ENCODE peak calls at places on chromosomes 2 and 18, in five cellular contexts. One of them, this sample, is unnamed.

GRCh38 chr2:27308359-27308875 is at the start of gene UCN:
- DNase-seq in GM12878: no peak
- DNase-seq in A549: no peak
- DNase-seq in IMR-90: peak; percentile 34
- DNase-seq in K562: no peak
- DNase-seq in this sample: peak; percentile 82

GRCh38 chr2:72132981-72133720 is 14.5 kb downstream of the CYP26B1 start:
- DNase-seq in GM12878: no peak
- DNase-seq in K562: no peak
- DNase-seq in A549: no peak
- DNase-seq in IMR-90: no peak
- DNase-seq in this sample: peak; percentile 15

GRCh38 chr18:71221405-71221804 is 932.6 kb downstream of the SOCS6 start:
- DNase-seq in A549: no peak
- DNase-seq in IMR-90: no peak
- DNase-seq in GM12878: no peak
- DNase-seq in K562: no peak
- DNase-seq in this sample: no peak

GRCh38 chr2:7191927-7192326 is 274.7 kb downstream of the RNF144A start:
- DNase-seq in K562: no peak
- DNase-seq in GM12878: no peak
- DNase-seq in A549: peak; percentile 57
- DNase-seq in IMR-90: peak; percentile 62
- DNase-seq in this sample: no peak

GRCh38 chr18:63570721-63571120 is 16.4 kb upstream of the SERPINB13 start:
- DNase-seq in IMR-90: no peak
- DNase-seq in A549: no peak
- DNase-seq in GM12878: no peak
- DNase-seq in K562: no peak
- DNase-seq in this sample: no peak

GRCh38 chr2:186570587-186570986 is 19.3 kb upstream of the ITGAV start:
- DNase-seq in IMR-90: peak; percentile 60
- DNase-seq in K562: no peak
- DNase-seq in A549: peak; percentile 70
- DNase-seq in GM12878: no peak
- DNase-seq in this sample: no peak

GRCh38 chr18:46073474-46074331 is 1.6 kb upstream of the PSTPIP2 start:
- DNase-seq in K562: peak; percentile 30
- DNase-seq in A549: peak; percentile 55
- DNase-seq in GM12878: no peak
- DNase-seq in IMR-90: peak; percentile 69
- DNase-seq in this sample: peak; percentile 57

GRCh38 chr2:18253686-18254197 is 306.7 kb downstream of the RDH14 start:
- DNase-seq in K562: no peak
- DNase-seq in A549: no peak
- DNase-seq in IMR-90: no peak
- DNase-seq in GM12878: no peak
- DNase-seq in this sample: no peak

GRCh38 chr2:129758461-129759185 is 220.8 kb upstream of the RAB6C start:
- DNase-seq in IMR-90: no peak
- DNase-seq in A549: no peak
- DNase-seq in GM12878: no peak
- DNase-seq in K562: no peak
- DNase-seq in this sample: peak; percentile 52

GRCh38 chr2:26670171-26670570 is 22.4 kb upstream of the KCNK3 start:
- DNase-seq in A549: no peak
- DNase-seq in IMR-90: peak; percentile 56
- DNase-seq in GM12878: no peak
- DNase-seq in K562: no peak
- DNase-seq in this sample: no peak

GRCh38 chr18:830315-830901 is 18.4 kb upstream of the YES1 start:
- DNase-seq in IMR-90: peak; percentile 67
- DNase-seq in A549: no peak
- DNase-seq in GM12878: no peak
- DNase-seq in K562: peak; percentile 55
- DNase-seq in this sample: no peak

GRCh38 chr2:178230396-178230795 is 36.1 kb downstream of the OSBPL6 start:
- DNase-seq in IMR-90: no peak
- DNase-seq in A549: no peak
- DNase-seq in GM12878: no peak
- DNase-seq in K562: no peak
- DNase-seq in this sample: no peak

GRCh38 chr18:36772339-36772738 is 56.5 kb downstream of the TPGS2 start:
- DNase-seq in GM12878: no peak
- DNase-seq in K562: no peak
- DNase-seq in A549: no peak
- DNase-seq in IMR-90: peak; percentile 48
- DNase-seq in this sample: no peak

GRCh38 chr2:110748489-110748867 is 16.1 kb downstream of the ACOXL start:
- DNase-seq in A549: no peak
- DNase-seq in GM12878: peak; percentile 98
- DNase-seq in IMR-90: peak; percentile 11
- DNase-seq in K562: no peak
- DNase-seq in this sample: no peak

GRCh38 chr2:46657042-46657504 is 177.7 kb downstream of the TMEM247 start:
- DNase-seq in K562: peak; percentile 17
- DNase-seq in GM12878: no peak
- DNase-seq in IMR-90: peak; percentile 32
- DNase-seq in A549: peak; percentile 73
- DNase-seq in this sample: peak; percentile 52

GRCh38 chr2:47321411-47322031 is 81.4 kb upstream of the MSH2 start:
- DNase-seq in GM12878: no peak
- DNase-seq in K562: no peak
- DNase-seq in IMR-90: peak; percentile 62
- DNase-seq in A549: no peak
- DNase-seq in this sample: peak; percentile 70

GRCh38 chr2:11097038-11097720 is 58.1 kb upstream of the SLC66A3 start:
- DNase-seq in A549: peak; percentile 39
- DNase-seq in IMR-90: peak; percentile 84
- DNase-seq in K562: no peak
- DNase-seq in GM12878: no peak
- DNase-seq in this sample: no peak

GRCh38 chr2:208407667-208408066 is 1.1 kb downstream of the PTH2R start:
- DNase-seq in GM12878: no peak
- DNase-seq in IMR-90: peak; percentile 2
- DNase-seq in A549: peak; percentile 48
- DNase-seq in K562: peak; percentile 30
- DNase-seq in this sample: peak; percentile 45

GRCh38 chr2:165497659-165498306 is 28.3 kb downstream of the CSRNP3 start:
- DNase-seq in A549: no peak
- DNase-seq in IMR-90: no peak
- DNase-seq in K562: no peak
- DNase-seq in GM12878: no peak
- DNase-seq in this sample: no peak

GRCh38 chr2:172241219-172241618 is 138.5 kb upstream of the DLX2 start:
- DNase-seq in GM12878: no peak
- DNase-seq in A549: no peak
- DNase-seq in K562: no peak
- DNase-seq in IMR-90: no peak
- DNase-seq in this sample: no peak

GRCh38 chr2:213411582-213412289 is 127.5 kb downstream of the SPAG16 start:
- DNase-seq in A549: peak; percentile 24
- DNase-seq in IMR-90: no peak
- DNase-seq in GM12878: no peak
- DNase-seq in K562: no peak
- DNase-seq in this sample: no peak

GRCh38 chr18:49018961-49019445 is 68.2 kb upstream of the SMAD7 start:
- DNase-seq in K562: no peak
- DNase-seq in A549: no peak
- DNase-seq in IMR-90: no peak
- DNase-seq in GM12878: no peak
- DNase-seq in this sample: peak; percentile 28

GRCh38 chr2:55162284-55163006 is 69.6 kb downstream of the CLHC1 start:
- DNase-seq in GM12878: no peak
- DNase-seq in K562: no peak
- DNase-seq in A549: no peak
- DNase-seq in IMR-90: no peak
- DNase-seq in this sample: peak; percentile 57

GRCh38 chr2:204869142-204869823 is 324.0 kb downstream of the PARD3B start:
- DNase-seq in IMR-90: peak; percentile 31
- DNase-seq in K562: no peak
- DNase-seq in A549: no peak
- DNase-seq in GM12878: no peak
- DNase-seq in this sample: no peak

GRCh38 chr2:181615086-181615635 is 41.7 kb downstream of the CERKL start:
- DNase-seq in IMR-90: no peak
- DNase-seq in A549: no peak
- DNase-seq in GM12878: no peak
- DNase-seq in K562: no peak
- DNase-seq in this sample: peak; percentile 21

GRCh38 chr2:132760405-132760804 is 90.4 kb upstream of the LYPD1 start:
- DNase-seq in K562: no peak
- DNase-seq in IMR-90: no peak
- DNase-seq in GM12878: no peak
- DNase-seq in A549: no peak
- DNase-seq in this sample: no peak

GRCh38 chr2:62741954-62742722 is 36.6 kb downstream of the EHBP1 start:
- DNase-seq in IMR-90: no peak
- DNase-seq in GM12878: no peak
- DNase-seq in A549: no peak
- DNase-seq in K562: no peak
- DNase-seq in this sample: no peak

GRCh38 chr2:72173640-72174321 is 26.1 kb upstream of the CYP26B1 start:
- DNase-seq in IMR-90: peak; percentile 35
- DNase-seq in K562: no peak
- DNase-seq in GM12878: no peak
- DNase-seq in A549: no peak
- DNase-seq in this sample: peak; percentile 48

DNA sequence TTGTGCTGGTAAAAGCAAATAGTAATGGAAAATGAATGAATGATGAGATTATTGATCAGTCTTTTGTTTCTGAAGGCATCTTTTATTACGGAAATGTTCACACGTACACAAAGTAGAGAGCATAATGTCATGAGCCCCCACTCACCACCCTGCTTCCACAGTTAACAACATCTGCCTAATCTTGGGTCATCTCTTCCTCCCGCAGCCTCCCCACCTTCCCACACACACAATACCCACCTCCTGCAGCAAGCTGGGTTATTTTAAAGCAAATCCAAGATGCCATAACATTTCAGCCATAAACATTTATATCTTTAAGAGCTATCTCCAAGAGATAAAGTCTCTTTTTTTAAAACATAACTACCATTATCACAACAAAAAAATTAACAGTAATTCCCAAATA is 36.3 kb downstream of the CYP27C1 start:
- DNase-seq in K562: no peak
- DNase-seq in GM12878: no peak
- DNase-seq in IMR-90: no peak
- DNase-seq in A549: no peak
- DNase-seq in this sample: no peak
- TF ChIP-seq RCOR1 in K562: no peak
- TF ChIP-seq RCOR1 in GM12878: no peak
- TF ChIP-seq RCOR1 in IMR-90: no peak
- TF ChIP-seq RCOR1 in A549: no peak
- TF ChIP-seq RCOR1 in this sample: no peak

GRCh38 chr2:218479595-218479994 is 60.7 kb downstream of the VIL1 start:
- DNase-seq in A549: no peak
- DNase-seq in GM12878: no peak
- DNase-seq in IMR-90: no peak
- DNase-seq in K562: no peak
- DNase-seq in this sample: no peak

GRCh38 chr2:218474527-218474926 is 55.6 kb downstream of the VIL1 start:
- DNase-seq in K562: no peak
- DNase-seq in GM12878: no peak
- DNase-seq in A549: no peak
- DNase-seq in IMR-90: peak; percentile 33
- DNase-seq in this sample: no peak

GRCh38 chr2:218482651-218483050 is 63.7 kb downstream of the VIL1 start:
- DNase-seq in GM12878: no peak
- DNase-seq in K562: no peak
- DNase-seq in A549: no peak
- DNase-seq in IMR-90: no peak
- DNase-seq in this sample: no peak

GRCh38 chr2:218476676-218477075 is 57.8 kb downstream of the VIL1 start:
- DNase-seq in GM12878: no peak
- DNase-seq in K562: no peak
- DNase-seq in A549: no peak
- DNase-seq in IMR-90: peak; percentile 46
- DNase-seq in this sample: no peak

GRCh38 chr2:218478544-218478943 is 59.6 kb downstream of the VIL1 start:
- DNase-seq in IMR-90: no peak
- DNase-seq in A549: no peak
- DNase-seq in GM12878: no peak
- DNase-seq in K562: no peak
- DNase-seq in this sample: no peak
- TF ChIP-seq RCOR1 in IMR-90: no peak
- TF ChIP-seq RCOR1 in A549: no peak
- TF ChIP-seq RCOR1 in GM12878: no peak
- TF ChIP-seq RCOR1 in K562: no peak
- TF ChIP-seq RCOR1 in this sample: no peak

DNA sequence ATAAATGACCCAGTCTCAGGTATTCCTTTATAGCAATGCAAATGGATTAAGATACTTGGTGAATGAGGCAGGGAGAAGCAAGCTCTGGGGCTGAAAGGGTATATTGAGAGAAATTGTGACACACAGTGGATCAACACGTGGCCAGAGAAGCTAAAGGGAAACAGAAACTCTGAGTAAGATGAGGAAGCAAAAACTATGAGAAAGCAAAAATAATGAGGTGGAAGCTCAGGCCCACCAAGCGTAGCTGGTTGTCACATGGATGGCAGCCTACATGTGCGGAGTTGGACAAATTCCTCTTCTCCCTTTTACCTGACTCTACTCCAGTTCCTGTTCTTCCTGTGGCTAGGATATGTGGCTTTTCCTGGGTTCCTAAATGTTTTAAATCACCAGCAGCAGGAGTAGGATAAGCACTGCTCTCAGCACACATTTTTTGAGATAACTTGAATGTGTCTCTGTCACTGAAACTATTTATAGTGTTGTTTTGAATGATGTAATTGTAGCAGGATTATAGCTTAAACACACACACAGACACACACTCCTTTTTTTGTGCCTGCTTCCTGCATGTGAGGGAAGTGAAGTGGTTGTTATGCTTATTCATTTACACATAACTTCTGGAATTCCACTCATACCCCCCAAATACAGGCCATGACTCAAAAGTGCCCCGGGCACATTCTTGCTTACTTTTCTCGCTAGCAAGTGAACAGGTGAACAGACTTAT is 30.1 kb upstream of the EPC2 start:
- DNase-seq in GM12878: peak; percentile 53
- DNase-seq in A549: peak; percentile 36
- DNase-seq in K562: peak; percentile 35
- DNase-seq in IMR-90: peak; percentile 39
- DNase-seq in this sample: no peak
- TF ChIP-seq RCOR1 in GM12878: no peak
- TF ChIP-seq RCOR1 in A549: no peak
- TF ChIP-seq RCOR1 in K562: no peak
- TF ChIP-seq RCOR1 in IMR-90: no peak
- TF ChIP-seq RCOR1 in this sample: no peak

GRCh38 chr2:95234286-95234785 is 27.0 kb downstream of the ZNF892 start:
- DNase-seq in IMR-90: no peak
- DNase-seq in K562: no peak
- DNase-seq in GM12878: no peak
- DNase-seq in A549: no peak
- DNase-seq in this sample: no peak

GRCh38 chr2:95232232-95232631 is 24.9 kb downstream of the ZNF892 start:
- DNase-seq in A549: no peak
- DNase-seq in K562: no peak
- DNase-seq in IMR-90: no peak
- DNase-seq in GM12878: no peak
- DNase-seq in this sample: no peak

GRCh38 chr2:95234806-95235205 is 27.5 kb downstream of the ZNF892 start:
- DNase-seq in K562: no peak
- DNase-seq in IMR-90: no peak
- DNase-seq in GM12878: no peak
- DNase-seq in A549: no peak
- DNase-seq in this sample: no peak

GRCh38 chr2:95231723-95232122 is 24.4 kb downstream of the ZNF892 start:
- DNase-seq in A549: peak; percentile 58
- DNase-seq in GM12878: no peak
- DNase-seq in K562: peak; percentile 69
- DNase-seq in IMR-90: peak; percentile 55
- DNase-seq in this sample: peak; percentile 80
- TF ChIP-seq RCOR1 in A549: no peak
- TF ChIP-seq RCOR1 in GM12878: no peak
- TF ChIP-seq RCOR1 in K562: no peak
- TF ChIP-seq RCOR1 in IMR-90: no peak
- TF ChIP-seq RCOR1 in this sample: no peak